ENCODE peak calls at places on chromosomes 11 and 22, in six cellular contexts. C is RPMI8226, D is SK-MEL-5, M is heart right ventricle, F is neural crest cell, V is adipocyte. L is an unnamed sample.

GRCh38 chr11:113018913-113019312 is 57.7 kb downstream of the NCAM1 start:
- DNase-seq in C (no peak), D (no peak), M (no peak), F (no peak), V (no peak), L (no peak)

GRCh38 chr11:2190670-2191471 is 19.3 kb upstream of the TH start:
- DNase-seq in C (no peak), D (no peak), M (no peak), F (no peak), V (no peak), L (no peak)

GRCh38 chr11:116643521-116643920 is 129.3 kb downstream of the BUD13 start:
- DNase-seq in C (no peak), D (no peak), M (no peak), F (no peak), V (no peak), L (no peak)

GRCh38 chr11:19769820-19770219 is 57.2 kb downstream of the NAV2 start:
- DNase-seq in C (no peak), D (no peak), M (no peak), F (no peak), V (peak), L (no peak)

GRCh38 chr11:100827934-100828661 is 141.0 kb downstream of the ARHGAP42 start:
- DNase-seq in C (peak), D (peak), M (no peak), F (no peak), V (peak), L (no peak)

GRCh38 chr22:36486619-36487384 is 5.4 kb upstream of the TXN2 start:
- DNase-seq in C (peak), D (peak), M (peak), F (peak), V (peak), L (no peak)

GRCh38 chr22:48800036-48800885 is 1027.4 kb downstream of the BRD1 start:
- DNase-seq in C (no peak), D (no peak), M (no peak), F (no peak), V (no peak), L (no peak)

GRCh38 chr11:130601141-130601540 is 152.7 kb downstream of the ADAMTS15 start:
- DNase-seq in C (peak), D (no peak), M (peak), F (no peak), V (peak), L (peak)

GRCh38 chr11:97963528-97964331 is 1057.0 kb upstream of the CNTN5 start:
- DNase-seq in C (no peak), D (no peak), M (no peak), F (no peak), V (no peak), L (no peak)

GRCh38 chr22:30204742-30205111 is 41.8 kb downstream of the LIF start:
- DNase-seq in C (peak), D (no peak), M (no peak), F (no peak), V (peak), L (no peak)

GRCh38 chr11:88402784-88403183 is 65.2 kb upstream of the CTSC start:
- DNase-seq in C (no peak), D (no peak), M (no peak), F (no peak), V (peak), L (no peak)

GRCh38 chr11:68436985-68437926 is 23.3 kb upstream of the PPP6R3 start:
- DNase-seq in C (no peak), D (peak), M (peak), F (no peak), V (peak), L (peak)

GRCh38 chr11:78935408-78936101 is 360.9 kb upstream of the NARS2 start:
- DNase-seq in C (peak), D (no peak), M (no peak), F (no peak), V (no peak), L (no peak)

GRCh38 chr11:86548278-86548917 is 124.0 kb downstream of the ME3 start:
- DNase-seq in C (no peak), D (no peak), M (no peak), F (no peak), V (peak), L (no peak)